ENCODE peak calls at places on chromosomes 1 and 21, in seven cellular contexts. M is mucosa of gallbladder; N is activated naive CD8-positive, alpha-beta T cell treated with anti-CD3 and anti-CD28 coated beads for 36 hours; Z is activated T-helper 1 cell treated with Interleukin-2 at 50 U/mL for 16 hours; Q is uterus; A is activated naive CD4-positive, alpha-beta T cell treated with anti-CD3 and anti-CD28 coated beads, Interleukin-2, amount 50 U/mL, for 16 hours; Y is endothelial cell. O is an unnamed sample.

GRCh38 chr21:38811257-38811656 is 5.5 kb downstream of the ETS2 start:
- DNase-seq in A (no peak), Q (no peak), M (no peak), Z (no peak), N (no peak), Y (no peak), O (no peak)

GRCh38 chr21:16159213-16159970 is 429.6 kb downstream of the USP25 start:
- DNase-seq in Y (no peak), A (no peak), Z (no peak), N (no peak), M (no peak), Q (no peak), O (no peak)

GRCh38 chr21:34885125-34885524 is 164.0 kb downstream of the RUNX1 start:
- DNase-seq in N (no peak), A (no peak), M (no peak), Y (no peak), Z (no peak), Q (no peak), O (no peak)

GRCh38 chr1:1360511-1361169 is 2.3 kb upstream of the MXRA8 start:
- DNase-seq in Z (no peak), M (peak), A (no peak), Q (peak), Y (no peak), N (no peak), O (peak)

GRCh38 chr1:160739098-160739511 is at the start of gene SLAMF7:
- DNase-seq in M (no peak), Y (no peak), Z (no peak), Q (no peak), A (peak), N (peak), O (peak)

GRCh38 chr21:21146587-21147373 is 148.6 kb downstream of the NCAM2 start:
- DNase-seq in N (no peak), A (no peak), M (no peak), Q (no peak), Z (no peak), Y (no peak), O (peak)

GRCh38 chr1:46510341-46510997 is 20.8 kb downstream of the DMBX1 start:
- DNase-seq in M (no peak), Z (no peak), Q (no peak), Y (no peak), A (no peak), N (no peak), O (no peak)

GRCh38 chr1:66273674-66274073 is 260.3 kb upstream of the SGIP1 start:
- DNase-seq in A (no peak), Q (no peak), M (no peak), Y (no peak), N (no peak), Z (no peak), O (no peak)

GRCh38 chr1:98172578-98172977 is 251.7 kb upstream of the DPYD start:
- DNase-seq in N (no peak), A (no peak), Y (no peak), M (no peak), Q (no peak), Z (no peak), O (no peak)

GRCh38 chr1:222325506-222325905 is 222.4 kb downstream of the HHIPL2 start:
- DNase-seq in A (no peak), Z (no peak), M (no peak), N (no peak), Y (no peak), Q (no peak), O (no peak)

GRCh38 chr1:87706198-87706597 is 377.5 kb downstream of the LMO4 start:
- DNase-seq in Y (no peak), N (no peak), A (no peak), Q (no peak), M (no peak), Z (no peak), O (peak)

O was measured in trophoblast cell.